ENCODE peak calls at places on chromosomes 3 and 15, in five cellular contexts. One of them, this sample, is unnamed.
A peak's percentile ranks its signal among the peaks of the same experiment; 100 is the strongest.

GRCh38 chr15:79615754-79616153 is 183.6 kb downstream of the MINAR1 start:
- DNase-seq in GM04503: no peak
- DNase-seq in Calu3: no peak
- DNase-seq in M059J: peak; percentile 34
- DNase-seq in B cell: no peak
- DNase-seq in this sample: no peak

GRCh38 chr15:59372352-59373211 is at the start of gene MYO1E:
- DNase-seq in GM04503: peak; percentile 92
- DNase-seq in Calu3: peak; percentile 95
- DNase-seq in M059J: peak; percentile 98
- DNase-seq in B cell: peak; percentile 63
- DNase-seq in this sample: peak; percentile 73

GRCh38 chr3:21894459-21895083 is 143.6 kb upstream of the ZNF385D start:
- DNase-seq in GM04503: no peak
- DNase-seq in Calu3: peak; percentile 17
- DNase-seq in M059J: peak; percentile 11
- DNase-seq in B cell: peak; percentile 0
- DNase-seq in this sample: no peak

GRCh38 chr3:38446287-38446686 is 7.4 kb upstream of the ACVR2B start:
- DNase-seq in GM04503: no peak
- DNase-seq in Calu3: no peak
- DNase-seq in M059J: no peak
- DNase-seq in B cell: no peak
- DNase-seq in this sample: no peak

GRCh38 chr3:123447749-123448502 is 964 bp downstream of the ADCY5 start:
- DNase-seq in GM04503: no peak
- DNase-seq in Calu3: peak; percentile 80
- DNase-seq in M059J: no peak
- DNase-seq in B cell: peak; percentile 66
- DNase-seq in this sample: peak; percentile 76

GRCh38 chr3:112650472-112650871 is 9.5 kb upstream of the CCDC80 start:
- DNase-seq in GM04503: no peak
- DNase-seq in Calu3: no peak
- DNase-seq in M059J: peak; percentile 54
- DNase-seq in B cell: no peak
- DNase-seq in this sample: no peak

GRCh38 chr3:185764168-185764988 is 60.5 kb downstream of the IGF2BP2 start:
- DNase-seq in GM04503: no peak
- DNase-seq in Calu3: peak; percentile 33
- DNase-seq in M059J: no peak
- DNase-seq in B cell: no peak
- DNase-seq in this sample: no peak

GRCh38 chr3:109563149-109563548 is 225.8 kb upstream of the DPPA4 start:
- DNase-seq in GM04503: no peak
- DNase-seq in Calu3: no peak
- DNase-seq in M059J: peak; percentile 8
- DNase-seq in B cell: no peak
- DNase-seq in this sample: no peak

GRCh38 chr3:11457126-11457525 is 184.9 kb downstream of the ATG7 start:
- DNase-seq in GM04503: no peak
- DNase-seq in Calu3: no peak
- DNase-seq in M059J: no peak
- DNase-seq in B cell: no peak
- DNase-seq in this sample: no peak

GRCh38 chr3:195239121-195239520 is 31.8 kb downstream of the XXYLT1 start:
- DNase-seq in GM04503: no peak
- DNase-seq in Calu3: no peak
- DNase-seq in M059J: no peak
- DNase-seq in B cell: no peak
- DNase-seq in this sample: no peak

GRCh38 chr3:104796556-104796955 is 570.2 kb upstream of the ALCAM start:
- DNase-seq in GM04503: no peak
- DNase-seq in Calu3: no peak
- DNase-seq in M059J: peak; percentile 33
- DNase-seq in B cell: no peak
- DNase-seq in this sample: no peak

GRCh38 chr3:138726966-138727365 is 107.8 kb downstream of the PIK3CB start:
- DNase-seq in GM04503: no peak
- DNase-seq in Calu3: no peak
- DNase-seq in M059J: no peak
- DNase-seq in B cell: no peak
- DNase-seq in this sample: no peak

GRCh38 chr3:188326968-188327367 is 173.0 kb downstream of the LPP start:
- DNase-seq in GM04503: no peak
- DNase-seq in Calu3: no peak
- DNase-seq in M059J: no peak
- DNase-seq in B cell: no peak
- DNase-seq in this sample: no peak

GRCh38 chr15:52099654-52100272 is 12.8 kb downstream of the BCL2L10 start:
- DNase-seq in GM04503: no peak
- DNase-seq in Calu3: no peak
- DNase-seq in M059J: no peak
- DNase-seq in B cell: no peak
- DNase-seq in this sample: no peak

GRCh38 chr3:185082149-185082548 is 70.7 kb downstream of the C3orf70 start:
- DNase-seq in GM04503: no peak
- DNase-seq in Calu3: no peak
- DNase-seq in M059J: no peak
- DNase-seq in B cell: no peak
- DNase-seq in this sample: no peak

GRCh38 chr3:133593243-133593642 is 19.8 kb downstream of the CDV3 start:
- DNase-seq in GM04503: no peak
- DNase-seq in Calu3: no peak
- DNase-seq in M059J: no peak
- DNase-seq in B cell: no peak
- DNase-seq in this sample: no peak

GRCh38 chr3:152121292-152121654 is 147.5 kb upstream of the MBNL1 start:
- DNase-seq in GM04503: peak; percentile 82
- DNase-seq in Calu3: no peak
- DNase-seq in M059J: peak; percentile 93
- DNase-seq in B cell: no peak
- DNase-seq in this sample: no peak

GRCh38 chr3:134666052-134666451 is 15.2 kb upstream of the KY start:
- DNase-seq in GM04503: no peak
- DNase-seq in Calu3: no peak
- DNase-seq in M059J: no peak
- DNase-seq in B cell: no peak
- DNase-seq in this sample: no peak

GRCh38 chr3:144663456-144664063 is 691.9 kb downstream of the DIPK2A start:
- DNase-seq in GM04503: no peak
- DNase-seq in Calu3: no peak
- DNase-seq in M059J: no peak
- DNase-seq in B cell: no peak
- DNase-seq in this sample: no peak

GRCh38 chr3:75192065-75192658 is 472.0 kb upstream of the FRG2C start:
- DNase-seq in GM04503: no peak
- DNase-seq in Calu3: peak; percentile 59
- DNase-seq in M059J: peak; percentile 7
- DNase-seq in B cell: peak; percentile 33
- DNase-seq in this sample: peak; percentile 7

GRCh38 chr3:153295906-153296305 is 133.9 kb downstream of the RAP2B start:
- DNase-seq in GM04503: no peak
- DNase-seq in Calu3: no peak
- DNase-seq in M059J: no peak
- DNase-seq in B cell: no peak
- DNase-seq in this sample: no peak

GRCh38 chr3:167705840-167706239 is 28.9 kb downstream of the PDCD10 start:
- DNase-seq in GM04503: no peak
- DNase-seq in Calu3: no peak
- DNase-seq in M059J: peak; percentile 10
- DNase-seq in B cell: no peak
- DNase-seq in this sample: no peak

GRCh38 chr3:108474581-108474980 is 35.8 kb downstream of the MYH15 start:
- DNase-seq in GM04503: no peak
- DNase-seq in Calu3: no peak
- DNase-seq in M059J: no peak
- DNase-seq in B cell: no peak
- DNase-seq in this sample: no peak

GRCh38 chr3:129599607-129600006 is 6.9 kb downstream of the PLXND1 start:
- DNase-seq in GM04503: no peak
- DNase-seq in Calu3: no peak
- DNase-seq in M059J: peak; percentile 93
- DNase-seq in B cell: no peak
- DNase-seq in this sample: no peak

GRCh38 chr3:169604568-169604967 is 58.9 kb downstream of the MECOM start:
- DNase-seq in GM04503: no peak
- DNase-seq in Calu3: peak; percentile 17
- DNase-seq in M059J: peak; percentile 23
- DNase-seq in B cell: no peak
- DNase-seq in this sample: no peak

GRCh38 chr3:51539291-51539891 is 872 bp downstream of the RAD54L2 start:
- DNase-seq in GM04503: peak; percentile 33
- DNase-seq in Calu3: peak; percentile 18
- DNase-seq in M059J: peak; percentile 64
- DNase-seq in B cell: peak; percentile 15
- DNase-seq in this sample: peak; percentile 48

GRCh38 chr3:133469140-133469731 is 69.4 kb downstream of the BFSP2 start:
- DNase-seq in GM04503: no peak
- DNase-seq in Calu3: no peak
- DNase-seq in M059J: no peak
- DNase-seq in B cell: no peak
- DNase-seq in this sample: no peak

GRCh38 chr15:77983708-77984445 is 93.6 kb downstream of the TBC1D2B start:
- DNase-seq in GM04503: no peak
- DNase-seq in Calu3: peak; percentile 30
- DNase-seq in M059J: no peak
- DNase-seq in B cell: no peak
- DNase-seq in this sample: no peak

GRCh38 chr3:106829206-106829605 is 548.0 kb upstream of the CCDC54 start:
- DNase-seq in GM04503: no peak
- DNase-seq in Calu3: no peak
- DNase-seq in M059J: peak; percentile 74
- DNase-seq in B cell: no peak
- DNase-seq in this sample: no peak

GRCh38 chr15:40308844-40309189 is 1.1 kb upstream of the PLCB2 start:
- DNase-seq in GM04503: no peak
- DNase-seq in Calu3: peak; percentile 39
- DNase-seq in M059J: no peak
- DNase-seq in B cell: peak; percentile 36
- DNase-seq in this sample: no peak

GRCh38 chr3:8997151-8997550 is 33.9 kb upstream of the RAD18 start:
- DNase-seq in GM04503: no peak
- DNase-seq in Calu3: no peak
- DNase-seq in M059J: no peak
- DNase-seq in B cell: no peak
- DNase-seq in this sample: no peak

GRCh38 chr3:160403028-160403545 is 3.6 kb downstream of the SMC4 start:
- DNase-seq in GM04503: no peak
- DNase-seq in Calu3: no peak
- DNase-seq in M059J: peak; percentile 31
- DNase-seq in B cell: no peak
- DNase-seq in this sample: no peak